ENCODE peak calls at places on chromosomes 7 and 10, in six cellular contexts. U, Z, T, O, J and Q are unnamed samples.

GRCh38 chr10:71075759-71076472 is 136.5 kb upstream of the UNC5B start:
- DNase-seq in U (no peak), Z (no peak), T (peak), O (peak), J (no peak), Q (peak)

GRCh38 chr7:1666779-1667565 is 3.1 kb upstream of the ELFN1 start:
- DNase-seq in U (no peak), Z (no peak), T (peak), O (peak), J (no peak), Q (no peak)

GRCh38 chr7:142759433-142759832 is 10.2 kb downstream of the PRSS1 start:
- DNase-seq in U (no peak), Z (no peak), T (no peak), O (no peak), J (no peak), Q (no peak)

GRCh38 chr10:97018251-97019212 is 167.2 kb downstream of the SLIT1 start:
- DNase-seq in U (no peak), Z (no peak), T (no peak), O (no peak), J (no peak), Q (no peak)

GRCh38 chr7:108234281-108234680 is 104.1 kb upstream of the LAMB4 start:
- DNase-seq in U (no peak), Z (no peak), T (no peak), O (no peak), J (no peak), Q (no peak)

GRCh38 chr7:74490546-74490945 is 36.8 kb downstream of the GTF2IRD1 start:
- DNase-seq in U (no peak), Z (no peak), T (no peak), O (no peak), J (no peak), Q (no peak)

GRCh38 chr7:90455163-90456030 is 14.0 kb upstream of the PTTG1IP2 start:
- DNase-seq in U (peak), Z (no peak), T (no peak), O (no peak), J (no peak), Q (no peak)

GRCh38 chr7:159136013-159136412 is 8.7 kb downstream of the VIPR2 start:
- DNase-seq in U (no peak), Z (peak), T (no peak), O (peak), J (no peak), Q (no peak)

GRCh38 chr10:97812696-97813095 is 36.9 kb upstream of the GOLGA7B start:
- DNase-seq in U (peak), Z (no peak), T (no peak), O (no peak), J (no peak), Q (no peak)

GRCh38 chr7:31046723-31047122 is 5.4 kb upstream of the ADCYAP1R1 start:
- DNase-seq in U (no peak), Z (no peak), T (no peak), O (no peak), J (no peak), Q (no peak)

GRCh38 chr10:70433581-70434280 is 7.8 kb downstream of the NODAL start:
- DNase-seq in U (no peak), Z (no peak), T (peak), O (no peak), J (no peak), Q (no peak)

GRCh38 chr10:5659702-5660528 is 6.5 kb downstream of the ASB13 start:
- DNase-seq in U (peak), Z (peak), T (no peak), O (no peak), J (no peak), Q (peak)

GRCh38 chr7:138924551-138925225 is 56.5 kb downstream of the KIAA1549 start:
- DNase-seq in U (no peak), Z (no peak), T (no peak), O (no peak), J (no peak), Q (no peak)

GRCh38 chr10:13977861-13978843 is 352.6 kb downstream of the FRMD4A start:
- DNase-seq in U (no peak), Z (no peak), T (no peak), O (no peak), J (no peak), Q (no peak)

GRCh38 chr10:49400365-49400764 is 4.5 kb upstream of the DRGX start:
- DNase-seq in U (no peak), Z (no peak), T (no peak), O (peak), J (no peak), Q (no peak)

GRCh38 chr10:71675295-71675970 is 44.1 kb downstream of the C10orf105 start:
- DNase-seq in U (no peak), Z (no peak), T (no peak), O (no peak), J (no peak), Q (no peak)

GRCh38 chr7:111486472-111487142 is 75.7 kb downstream of the IMMP2L start:
- DNase-seq in U (peak), Z (no peak), T (no peak), O (no peak), J (peak), Q (no peak)

GRCh38 chr10:123755061-123755460 is 88.9 kb downstream of the GPR26 start:
- DNase-seq in U (no peak), Z (no peak), T (no peak), O (no peak), J (no peak), Q (no peak)

GRCh38 chr7:93949468-93949867 is 27.9 kb downstream of the GNG11 start:
- DNase-seq in U (no peak), Z (no peak), T (no peak), O (no peak), J (no peak), Q (no peak)

GRCh38 chr7:371779-372545 is 82.0 kb downstream of the FOXL3 start:
- DNase-seq in U (no peak), Z (peak), T (peak), O (peak), J (no peak), Q (peak)

GRCh38 chr10:44325878-44326277 is 59.0 kb downstream of the CXCL12 start:
- DNase-seq in U (no peak), Z (no peak), T (no peak), O (no peak), J (no peak), Q (no peak)

GRCh38 chr7:150405584-150406310 is 26.6 kb downstream of the ZNF775 start:
- DNase-seq in U (no peak), Z (no peak), T (no peak), O (peak), J (no peak), Q (peak)

GRCh38 chr10:36583690-36584089 is 541.7 kb upstream of the ANKRD30A start:
- DNase-seq in U (no peak), Z (no peak), T (no peak), O (no peak), J (no peak), Q (no peak)

GRCh38 chr10:44801383-44802327 is 109.5 kb upstream of the TMEM72 start:
- DNase-seq in U (peak), Z (peak), T (peak), O (no peak), J (no peak), Q (peak)

DNA sequence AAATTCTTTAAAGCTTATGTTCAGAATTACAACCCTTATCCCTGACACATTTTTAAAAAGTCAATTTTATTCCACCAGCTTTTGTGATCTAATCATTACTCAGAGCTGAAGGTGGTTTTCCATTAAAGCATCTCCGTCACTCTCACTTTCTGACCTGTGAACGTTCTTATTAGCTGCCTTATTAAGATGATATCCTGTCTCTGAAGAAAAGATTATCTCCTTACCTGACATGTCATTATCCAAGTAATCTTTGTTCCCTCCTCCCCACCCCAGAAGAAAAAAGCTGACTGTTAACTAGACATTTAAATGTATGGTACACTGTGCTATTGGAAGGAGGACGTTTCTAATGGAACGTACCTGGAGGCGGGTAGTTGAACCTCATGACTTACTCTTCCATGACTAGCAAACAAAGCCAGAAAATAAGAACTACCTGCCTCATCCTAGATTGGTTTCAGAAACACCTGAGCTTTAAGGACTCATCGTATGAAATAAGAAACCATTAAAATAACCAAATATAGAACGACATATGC is 708.7 kb downstream of the PARD3 start:
- DNase-seq in U (no peak), Z (no peak), T (no peak), O (no peak), J (no peak), Q (no peak)
- TF ChIP-seq POLR2AphosphoS5 in U (no peak), Z (no peak), T (no peak), O (no peak), J (no peak), Q (no peak)

DNA sequence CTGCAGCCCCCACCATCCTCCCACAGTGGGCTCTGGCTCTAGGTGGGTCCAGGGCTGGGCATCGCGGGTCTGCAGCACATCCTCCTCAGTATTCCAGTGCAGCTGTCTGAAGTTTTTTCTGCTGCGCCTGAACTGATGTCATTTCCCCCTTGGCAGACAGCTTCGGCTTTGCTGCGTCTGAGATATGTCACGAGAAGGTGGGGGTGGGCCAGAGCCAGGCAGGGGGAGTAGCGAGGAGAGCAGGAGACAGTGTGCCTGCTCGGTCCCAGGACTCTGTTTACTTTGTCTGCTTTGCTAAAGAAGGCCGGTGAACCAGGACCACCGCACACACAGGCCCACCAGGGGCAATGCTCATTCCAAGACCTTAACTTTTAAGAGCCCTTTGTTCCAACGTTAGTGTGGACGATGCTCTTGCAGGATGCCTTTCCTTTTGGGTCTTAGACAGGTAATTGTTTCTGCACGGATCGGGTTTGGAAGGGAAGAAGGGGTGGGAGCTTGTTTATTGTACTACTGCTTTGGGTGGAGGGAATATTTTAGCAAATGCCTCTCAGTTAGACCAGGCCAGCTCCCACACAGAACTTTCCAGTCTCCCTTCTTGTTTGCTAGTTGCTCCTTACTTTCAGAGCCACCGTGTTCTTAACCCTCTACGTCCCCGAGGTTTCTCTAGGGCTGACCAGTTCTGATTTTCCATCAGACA is 32.4 kb downstream of the WBP1L start:
- DNase-seq in U (peak), Z (peak), T (peak), O (peak), J (no peak), Q (peak)
- H3K4me3 ChIP-seq in U (peak), Z (peak), T (peak), O (peak), J (peak), Q (peak)

DNA sequence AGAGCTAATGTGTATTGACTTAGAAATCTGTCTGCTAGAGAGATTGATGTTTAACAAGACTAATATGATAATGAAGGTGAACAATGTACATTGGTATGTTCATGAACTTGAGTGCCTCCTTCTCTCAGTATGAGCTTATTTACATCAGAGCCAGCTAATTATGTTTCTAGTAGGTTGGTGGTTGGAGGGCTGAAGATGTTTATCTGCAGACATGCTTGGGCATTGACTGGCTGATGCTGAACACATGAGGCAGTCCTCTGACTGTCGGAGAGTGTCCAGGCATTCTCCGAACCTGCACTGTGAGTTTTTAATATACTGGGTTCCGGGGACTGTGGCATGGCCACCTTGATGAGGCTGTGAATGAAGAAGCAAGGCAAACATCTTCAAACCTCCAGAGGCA is 47.5 kb downstream of the BMPER start:
- DNase-seq in U (no peak), Z (no peak), T (no peak), O (no peak), J (no peak), Q (no peak)
- TF ChIP-seq POLR2AphosphoS5 in U (no peak), Z (no peak), T (no peak), O (no peak), J (no peak), Q (no peak)

GRCh38 chr7:92292981-92293380 is 47.2 kb downstream of the ANKIB1 start:
- DNase-seq in U (no peak), Z (no peak), T (no peak), O (no peak), J (no peak), Q (no peak)

GRCh38 chr7:92296235-92296634 is 50.5 kb downstream of the ANKIB1 start:
- DNase-seq in U (no peak), Z (no peak), T (no peak), O (no peak), J (no peak), Q (no peak)

GRCh38 chr7:92295391-92295790 is 49.6 kb downstream of the ANKIB1 start:
- DNase-seq in U (no peak), Z (no peak), T (no peak), O (no peak), J (no peak), Q (no peak)

GRCh38 chr7:92296898-92297435 is 51.2 kb downstream of the ANKIB1 start:
- DNase-seq in U (no peak), Z (no peak), T (no peak), O (no peak), J (no peak), Q (no peak)

GRCh38 chr7:92293887-92294616 is 48.3 kb downstream of the ANKIB1 start:
- DNase-seq in U (no peak), Z (no peak), T (no peak), O (no peak), J (no peak), Q (no peak)
- H3K4me3 ChIP-seq in U (no peak), Z (no peak), T (peak), O (no peak), J (no peak), Q (no peak)

DNA sequence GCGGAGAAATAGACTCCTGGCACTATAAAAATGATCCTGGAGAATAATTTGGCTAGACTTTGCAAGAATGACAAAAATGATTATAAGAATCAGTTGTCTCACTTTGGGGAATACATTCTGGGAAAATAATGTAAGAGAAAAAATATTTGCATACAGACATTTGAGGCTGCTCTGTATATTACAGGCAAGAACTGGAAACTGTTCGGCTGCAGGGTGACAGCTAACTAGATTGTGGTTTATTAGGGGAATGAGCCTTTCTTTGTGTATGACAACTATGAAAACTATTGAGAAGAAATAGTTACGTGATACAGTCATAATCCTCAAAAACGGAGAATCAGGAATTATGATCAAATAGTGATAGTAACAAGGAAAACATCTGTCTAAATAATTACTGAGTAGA is 8.6 kb downstream of the TRIM56 start:
- DNase-seq in U (no peak), Z (no peak), T (no peak), O (no peak), J (no peak), Q (no peak)
- TF ChIP-seq POLR2AphosphoS5 in U (no peak), Z (no peak), T (no peak), O (no peak), J (no peak), Q (no peak)

DNA sequence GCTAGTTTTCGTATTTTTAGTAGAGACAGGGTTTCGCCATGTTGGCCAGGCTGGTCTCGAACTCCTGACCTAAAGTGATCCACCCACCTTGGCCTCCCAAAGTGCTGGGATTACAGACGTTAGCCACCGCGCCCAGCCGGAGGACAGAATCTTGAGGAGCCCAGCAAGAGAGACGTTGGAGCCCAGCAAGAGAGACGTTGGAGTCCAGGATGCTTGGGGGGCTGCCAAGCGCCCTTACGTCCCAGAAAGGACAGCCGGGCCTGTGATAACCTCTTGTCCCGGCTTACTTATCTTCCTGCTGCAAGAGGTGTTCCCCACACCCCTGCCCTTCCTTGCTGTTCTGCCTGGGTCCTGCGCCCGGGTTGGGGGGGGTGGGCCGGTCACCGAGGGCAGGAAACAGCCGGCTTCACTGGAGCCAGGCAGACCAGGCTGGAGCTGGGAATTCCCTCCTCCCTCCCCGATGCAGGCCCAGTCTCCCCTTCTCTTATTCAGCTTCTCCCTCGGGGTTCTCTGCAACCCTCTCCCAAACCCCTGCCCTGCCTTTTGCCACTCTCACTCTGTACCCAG is 1.9 kb upstream of the EPHB4 start:
- DNase-seq in U (no peak), Z (peak), T (no peak), O (no peak), J (no peak), Q (no peak)
- H3K4me3 ChIP-seq in U (no peak), Z (no peak), T (no peak), O (no peak), J (no peak), Q (no peak)

DNA sequence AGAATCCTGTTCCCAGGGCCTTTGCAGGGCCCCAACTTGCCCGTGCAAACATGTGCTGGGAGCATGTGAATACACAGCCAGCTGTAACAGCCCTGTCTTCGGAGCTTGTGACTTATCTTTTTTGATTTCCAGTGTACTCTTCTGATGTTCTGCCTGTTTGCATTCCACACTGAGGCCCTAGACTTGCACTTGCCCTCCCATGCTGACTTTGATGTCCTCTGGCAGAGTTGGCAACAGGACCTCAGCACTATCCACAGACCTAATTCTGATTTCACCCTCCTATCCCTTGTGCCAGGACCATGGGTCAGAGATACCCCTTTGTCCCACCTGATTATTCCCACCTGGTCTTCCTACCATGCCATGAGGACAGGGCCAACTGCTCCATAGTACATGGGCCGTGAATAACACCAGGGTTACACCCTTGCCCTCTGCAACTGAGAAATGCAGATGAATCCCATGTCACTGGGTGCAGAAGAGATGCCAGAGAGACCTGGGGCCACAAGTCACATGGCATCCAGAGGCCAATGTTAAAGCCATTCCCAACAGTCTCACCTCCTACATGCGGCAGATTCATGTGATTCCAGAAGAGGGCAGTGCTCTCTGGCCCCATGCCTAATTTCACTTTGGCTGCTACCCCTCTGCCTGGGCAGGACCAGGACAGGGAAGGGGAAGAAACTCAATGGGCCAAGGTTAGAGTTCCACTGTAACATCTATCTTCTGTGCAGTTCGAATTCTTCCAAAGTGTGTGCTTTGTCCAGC is 43.0 kb downstream of the SCRN1 start:
- DNase-seq in U (peak), Z (peak), T (no peak), O (no peak), J (no peak), Q (peak)
- TF ChIP-seq POLR2AphosphoS5 in U (no peak), Z (no peak), T (no peak), O (no peak), J (no peak), Q (no peak)

GRCh38 chr7:39313958-39314357 is 252.2 kb upstream of the YAE1 start:
- DNase-seq in U (no peak), Z (no peak), T (no peak), O (no peak), J (no peak), Q (no peak)
- H3K4me3 ChIP-seq in U (no peak), Z (no peak), T (no peak), O (no peak), J (no peak), Q (no peak)